ENCODE peak calls at places on chromosomes 5 and 9, in eight cellular contexts. One of them, this sample, is unnamed.
A peak's percentile ranks its signal among the peaks of the same experiment; 100 is the strongest.

GRCh38 chr9:130283514-130284248 is 18.1 kb downstream of the HMCN2 start:
- DNase-seq in GM23338: no peak
- DNase-seq in PC-3: no peak
- DNase-seq in HCT116: no peak
- DNase-seq in PC-9: no peak
- DNase-seq in SK-N-SH: no peak
- DNase-seq in hepatocyte: no peak
- DNase-seq in MM.1S: no peak
- DNase-seq in this sample: no peak

GRCh38 chr9:110095238-110095637 is 112.7 kb downstream of the C9orf152 start:
- DNase-seq in GM23338: no peak
- DNase-seq in PC-3: no peak
- DNase-seq in HCT116: no peak
- DNase-seq in PC-9: no peak
- DNase-seq in SK-N-SH: no peak
- DNase-seq in hepatocyte: no peak
- DNase-seq in MM.1S: no peak
- DNase-seq in this sample: no peak

GRCh38 chr9:127904888-127905728 is 5.7 kb upstream of the ST6GALNAC6 start:
- DNase-seq in GM23338: no peak
- DNase-seq in PC-3: no peak
- DNase-seq in HCT116: no peak
- DNase-seq in PC-9: no peak
- DNase-seq in SK-N-SH: no peak
- DNase-seq in hepatocyte: no peak
- DNase-seq in MM.1S: no peak
- DNase-seq in this sample: no peak

GRCh38 chr9:127856094-127856740 is 1.8 kb upstream of the ENG start:
- DNase-seq in GM23338: no peak
- DNase-seq in PC-3: no peak
- DNase-seq in HCT116: no peak
- DNase-seq in PC-9: no peak
- DNase-seq in SK-N-SH: no peak
- DNase-seq in hepatocyte: no peak
- DNase-seq in MM.1S: no peak
- DNase-seq in this sample: no peak

GRCh38 chr9:117815315-117815714 is 111.1 kb downstream of the TLR4 start:
- DNase-seq in GM23338: no peak
- DNase-seq in PC-3: no peak
- DNase-seq in HCT116: no peak
- DNase-seq in PC-9: no peak
- DNase-seq in SK-N-SH: no peak
- DNase-seq in hepatocyte: no peak
- DNase-seq in MM.1S: no peak
- DNase-seq in this sample: no peak

GRCh38 chr5:115336201-115336720 is 39.8 kb upstream of the CCDC112 start:
- DNase-seq in GM23338: no peak
- DNase-seq in PC-3: no peak
- DNase-seq in HCT116: no peak
- DNase-seq in PC-9: no peak
- DNase-seq in SK-N-SH: no peak
- DNase-seq in hepatocyte: no peak
- DNase-seq in MM.1S: no peak
- DNase-seq in this sample: peak; percentile 20

GRCh38 chr5:142979636-142980035 is 209.5 kb downstream of the ARHGAP26 start:
- DNase-seq in GM23338: no peak
- DNase-seq in PC-3: peak; percentile 23
- DNase-seq in HCT116: no peak
- DNase-seq in PC-9: no peak
- DNase-seq in SK-N-SH: no peak
- DNase-seq in hepatocyte: no peak
- DNase-seq in MM.1S: no peak
- DNase-seq in this sample: no peak

GRCh38 chr9:35357116-35357515 is 132.8 kb upstream of the RUSC2 start:
- DNase-seq in GM23338: no peak
- DNase-seq in PC-3: peak; percentile 31
- DNase-seq in HCT116: no peak
- DNase-seq in PC-9: no peak
- DNase-seq in SK-N-SH: no peak
- DNase-seq in hepatocyte: no peak
- DNase-seq in MM.1S: no peak
- DNase-seq in this sample: peak; percentile 51

GRCh38 chr9:94928696-94929372 is 202.3 kb downstream of the AOPEP start:
- DNase-seq in GM23338: no peak
- DNase-seq in PC-3: peak; percentile 51
- DNase-seq in HCT116: no peak
- DNase-seq in PC-9: no peak
- DNase-seq in SK-N-SH: peak; percentile 54
- DNase-seq in hepatocyte: no peak
- DNase-seq in MM.1S: no peak
- DNase-seq in this sample: no peak

GRCh38 chr5:6886866-6887265 is 173.6 kb downstream of the TENT4A start:
- DNase-seq in GM23338: no peak
- DNase-seq in PC-3: no peak
- DNase-seq in HCT116: no peak
- DNase-seq in PC-9: no peak
- DNase-seq in SK-N-SH: no peak
- DNase-seq in hepatocyte: no peak
- DNase-seq in MM.1S: no peak
- DNase-seq in this sample: no peak

GRCh38 chr5:93572773-93573626 is 8.0 kb downstream of the NR2F1-AS1 start:
- DNase-seq in GM23338: peak; percentile 78
- DNase-seq in PC-3: no peak
- DNase-seq in HCT116: no peak
- DNase-seq in PC-9: no peak
- DNase-seq in SK-N-SH: no peak
- DNase-seq in hepatocyte: no peak
- DNase-seq in MM.1S: no peak
- DNase-seq in this sample: peak; percentile 47
- H3K27ac ChIP-seq in GM23338: no peak overlapping the region
- H3K27ac ChIP-seq in PC-3: no peak overlapping the region
- H3K27ac ChIP-seq in HCT116: no peak overlapping the region
- H3K27ac ChIP-seq in PC-9: no peak overlapping the region
- H3K27ac ChIP-seq in SK-N-SH: no peak overlapping the region
- H3K27ac ChIP-seq in hepatocyte: no peak overlapping the region
- H3K27ac ChIP-seq in MM.1S: no peak overlapping the region
- H3K27ac ChIP-seq in this sample: no peak overlapping the region

DNA sequence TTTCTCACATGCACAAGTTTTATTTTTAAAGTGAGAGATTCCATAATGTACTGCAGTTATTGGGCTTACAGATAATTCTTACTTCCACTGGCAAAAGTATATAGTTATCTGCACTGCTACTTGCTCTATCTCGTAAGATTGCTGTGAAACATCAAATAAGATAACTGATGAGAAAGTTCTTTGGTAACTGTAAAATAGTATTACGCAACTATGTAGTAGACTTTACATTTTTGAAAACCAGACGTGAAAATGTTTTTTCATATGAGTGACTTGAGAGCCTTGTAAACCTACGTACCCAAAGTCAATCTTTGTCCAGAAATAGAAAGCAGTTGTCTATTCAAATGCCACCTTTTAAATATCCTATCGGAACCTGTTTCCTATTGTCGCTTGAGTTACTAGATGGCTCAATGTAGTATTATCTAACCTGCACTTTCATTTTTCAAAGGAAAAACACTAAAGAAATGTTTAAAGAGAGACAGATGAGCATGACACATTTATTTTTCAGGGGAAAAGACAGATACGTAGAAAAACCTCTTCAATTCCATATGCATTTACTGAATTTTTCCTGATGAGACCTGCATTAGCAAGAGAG is 1.6 kb downstream of the FNIP1 start:
- DNase-seq in GM23338: no peak
- DNase-seq in PC-3: no peak
- DNase-seq in HCT116: no peak
- DNase-seq in PC-9: no peak
- DNase-seq in SK-N-SH: no peak
- DNase-seq in hepatocyte: no peak
- DNase-seq in MM.1S: no peak
- DNase-seq in this sample: peak; percentile 23
- H3K9me2 ChIP-seq in GM23338: no peaks in the 10 kb centered on the region
- H3K9me2 ChIP-seq in PC-3: no peaks in the 10 kb centered on the region
- H3K9me2 ChIP-seq in HCT116: no peaks in the 10 kb centered on the region
- H3K9me2 ChIP-seq in PC-9: no peaks in the 10 kb centered on the region
- H3K9me2 ChIP-seq in SK-N-SH: no peaks in the 10 kb centered on the region
- H3K9me2 ChIP-seq in hepatocyte: no peaks in the 10 kb centered on the region
- H3K9me2 ChIP-seq in MM.1S: no peaks in the 10 kb centered on the region
- H3K9me2 ChIP-seq in this sample: no peaks in the 10 kb centered on the region

DNA sequence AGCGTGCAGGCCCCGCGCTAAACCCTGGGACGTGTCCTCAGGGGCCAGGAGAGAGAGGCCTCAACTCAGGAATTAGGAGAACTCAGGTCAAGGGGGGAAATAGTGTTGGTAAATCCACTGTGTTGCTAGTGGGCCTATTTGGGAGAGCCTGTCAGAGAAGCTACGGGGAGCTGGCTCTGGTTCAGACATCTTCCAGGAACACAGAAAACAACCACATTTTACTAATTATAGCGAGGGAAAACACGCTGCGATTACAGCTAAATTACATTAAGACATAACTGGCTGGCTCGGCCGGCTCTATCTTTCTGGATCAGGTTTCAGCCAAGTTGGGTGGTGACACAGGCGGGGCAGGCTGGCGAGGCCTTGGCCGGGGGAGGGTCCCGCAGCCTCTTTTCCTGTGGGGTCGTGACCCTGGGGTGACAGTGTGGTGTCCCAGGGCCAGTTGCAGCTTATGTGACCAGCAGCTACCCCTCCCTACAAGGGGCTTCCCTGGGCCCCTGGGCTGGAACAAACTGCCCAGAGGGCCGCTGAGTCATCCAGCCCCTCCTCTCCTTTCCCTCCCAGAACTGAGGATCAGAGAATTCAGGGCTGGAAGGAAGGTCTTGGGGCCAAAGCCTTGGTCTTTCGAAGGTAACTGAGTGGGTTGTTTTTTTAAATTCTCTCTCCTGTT is 75.1 kb downstream of the FGF18 start:
- DNase-seq in GM23338: peak; percentile 68
- DNase-seq in PC-3: peak; percentile 64
- DNase-seq in HCT116: peak; percentile 52
- DNase-seq in PC-9: peak; percentile 91
- DNase-seq in SK-N-SH: peak; percentile 86
- DNase-seq in hepatocyte: peak; percentile 73
- DNase-seq in MM.1S: no peak
- DNase-seq in this sample: peak; percentile 80
- H3K27ac ChIP-seq in GM23338: peak overlapping the region; percentile 87
- H3K27ac ChIP-seq in PC-3: peak overlapping the region; percentile 82
- H3K27ac ChIP-seq in HCT116: peak overlapping the region; percentile 96
- H3K27ac ChIP-seq in PC-9: peak overlapping the region; percentile 94
- H3K27ac ChIP-seq in SK-N-SH: peak overlapping the region; percentile 84
- H3K27ac ChIP-seq in hepatocyte: peak overlapping the region; percentile 53
- H3K27ac ChIP-seq in MM.1S: no peak overlapping the region
- H3K27ac ChIP-seq in this sample: no peak overlapping the region

DNA sequence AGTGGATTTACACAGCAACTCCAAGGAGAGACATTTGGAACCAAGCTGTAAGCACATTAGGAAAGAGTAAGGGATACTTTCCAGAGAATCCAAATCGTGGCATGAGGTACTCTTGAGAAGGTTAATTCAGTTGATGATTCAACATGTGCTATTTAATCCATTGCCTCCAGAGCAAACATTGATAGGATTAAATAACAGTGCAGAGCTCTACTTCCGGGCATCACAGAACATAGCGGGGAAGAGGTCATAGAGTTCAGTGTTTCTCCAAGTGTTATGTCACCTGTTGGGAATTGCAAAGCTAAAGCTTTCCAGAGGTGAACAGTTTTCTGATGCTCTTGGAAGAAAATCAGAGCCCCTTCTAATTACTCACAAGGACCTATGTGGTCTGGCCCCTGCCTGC is 127.5 kb downstream of the PPP2R2B start:
- DNase-seq in GM23338: no peak
- DNase-seq in PC-3: peak; percentile 74
- DNase-seq in HCT116: no peak
- DNase-seq in PC-9: no peak
- DNase-seq in SK-N-SH: no peak
- DNase-seq in hepatocyte: no peak
- DNase-seq in MM.1S: no peak
- DNase-seq in this sample: no peak
- H3K9me2 ChIP-seq in GM23338: peaks cover 4% of the 10 kb centered on the region
- H3K9me2 ChIP-seq in PC-3: no peaks in the 10 kb centered on the region
- H3K9me2 ChIP-seq in HCT116: no peaks in the 10 kb centered on the region
- H3K9me2 ChIP-seq in PC-9: no peaks in the 10 kb centered on the region
- H3K9me2 ChIP-seq in SK-N-SH: no peaks in the 10 kb centered on the region
- H3K9me2 ChIP-seq in hepatocyte: no peaks in the 10 kb centered on the region
- H3K9me2 ChIP-seq in MM.1S: no peaks in the 10 kb centered on the region
- H3K9me2 ChIP-seq in this sample: no peaks in the 10 kb centered on the region

GRCh38 chr5:152288499-152288898 is 116.6 kb downstream of the NMUR2 start:
- DNase-seq in GM23338: no peak
- DNase-seq in PC-3: no peak
- DNase-seq in HCT116: no peak
- DNase-seq in PC-9: no peak
- DNase-seq in SK-N-SH: no peak
- DNase-seq in hepatocyte: no peak
- DNase-seq in MM.1S: no peak
- DNase-seq in this sample: no peak
- H3K27ac ChIP-seq in GM23338: no peak overlapping the region
- H3K27ac ChIP-seq in PC-3: no peak overlapping the region
- H3K27ac ChIP-seq in HCT116: no peak overlapping the region
- H3K27ac ChIP-seq in PC-9: no peak overlapping the region
- H3K27ac ChIP-seq in SK-N-SH: no peak overlapping the region
- H3K27ac ChIP-seq in hepatocyte: no peak overlapping the region
- H3K27ac ChIP-seq in MM.1S: no peak overlapping the region
- H3K27ac ChIP-seq in this sample: no peak overlapping the region

GRCh38 chr5:134227786-134228185 is 1.9 kb upstream of the PPP2CA start:
- DNase-seq in GM23338: no peak
- DNase-seq in PC-3: no peak
- DNase-seq in HCT116: no peak
- DNase-seq in PC-9: no peak
- DNase-seq in SK-N-SH: no peak
- DNase-seq in hepatocyte: peak; percentile 30
- DNase-seq in MM.1S: no peak
- DNase-seq in this sample: no peak
- H3K9me2 ChIP-seq in GM23338: no peaks in the 10 kb centered on the region
- H3K9me2 ChIP-seq in PC-3: no peaks in the 10 kb centered on the region
- H3K9me2 ChIP-seq in HCT116: no peaks in the 10 kb centered on the region
- H3K9me2 ChIP-seq in PC-9: no peaks in the 10 kb centered on the region
- H3K9me2 ChIP-seq in SK-N-SH: no peaks in the 10 kb centered on the region
- H3K9me2 ChIP-seq in hepatocyte: no peaks in the 10 kb centered on the region
- H3K9me2 ChIP-seq in MM.1S: no peaks in the 10 kb centered on the region
- H3K9me2 ChIP-seq in this sample: no peaks in the 10 kb centered on the region

DNA sequence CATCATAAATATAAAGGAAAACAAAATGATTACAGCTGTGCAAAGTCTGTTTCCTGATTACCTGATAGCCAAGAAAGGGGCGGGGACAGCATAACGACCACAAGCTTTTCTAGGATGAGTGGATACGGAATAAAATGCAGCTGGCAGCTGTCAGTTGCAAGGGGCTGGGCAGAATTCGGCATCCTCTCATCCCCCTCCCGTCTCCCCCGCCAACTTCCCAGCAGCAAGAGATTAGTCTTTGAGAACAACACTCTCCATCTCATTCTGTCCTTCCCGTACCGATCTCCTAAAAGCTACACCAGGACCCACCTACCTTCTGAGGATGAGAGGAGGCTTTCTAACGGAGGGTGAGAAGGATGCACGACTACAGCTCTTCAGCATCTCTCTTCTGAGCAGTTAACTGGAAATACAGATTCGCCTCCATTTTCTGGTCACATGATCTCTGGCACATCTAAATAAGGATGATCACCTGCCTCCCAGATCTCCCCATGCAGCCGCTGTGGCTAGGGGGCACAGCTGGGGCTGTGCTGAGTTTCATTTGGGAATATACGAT is 72.4 kb upstream of the PCA3 start:
- DNase-seq in GM23338: peak; percentile 28
- DNase-seq in PC-3: no peak
- DNase-seq in HCT116: no peak
- DNase-seq in PC-9: no peak
- DNase-seq in SK-N-SH: no peak
- DNase-seq in hepatocyte: peak; percentile 34
- DNase-seq in MM.1S: no peak
- DNase-seq in this sample: no peak
- H3K27ac ChIP-seq in GM23338: no peak overlapping the region
- H3K27ac ChIP-seq in PC-3: no peak overlapping the region
- H3K27ac ChIP-seq in HCT116: no peak overlapping the region
- H3K27ac ChIP-seq in PC-9: no peak overlapping the region
- H3K27ac ChIP-seq in SK-N-SH: no peak overlapping the region
- H3K27ac ChIP-seq in hepatocyte: no peak overlapping the region
- H3K27ac ChIP-seq in MM.1S: no peak overlapping the region
- H3K27ac ChIP-seq in this sample: no peak overlapping the region